ENCODE peak calls at places on chromosomes 13 and 19, in four cellular contexts. One of them, this sample, is unnamed.

GRCh38 chr19:48424694-48425219 is 21.0 kb upstream of the GRWD1 start:
- DNase-seq in ovary: no peak
- DNase-seq in cardiac muscle cell: no peak
- DNase-seq in cardiac fibroblast: peak
- DNase-seq in this sample: peak

GRCh38 chr19:55210120-55210493 is 806 bp upstream of the PTPRH start:
- DNase-seq in ovary: no peak
- DNase-seq in cardiac muscle cell: no peak
- DNase-seq in cardiac fibroblast: peak
- DNase-seq in this sample: peak

GRCh38 chr13:73449258-73449657 is 390.5 kb downstream of the KLF5 start:
- DNase-seq in ovary: no peak
- DNase-seq in cardiac muscle cell: no peak
- DNase-seq in cardiac fibroblast: no peak
- DNase-seq in this sample: peak

GRCh38 chr19:12065100-12065538 is 588 bp downstream of the ZNF844 start:
- DNase-seq in ovary: peak
- DNase-seq in cardiac muscle cell: peak
- DNase-seq in cardiac fibroblast: peak
- DNase-seq in this sample: peak

GRCh38 chr19:7500811-7501450 is 12.1 kb upstream of the PEX11G start:
- DNase-seq in ovary: no peak
- DNase-seq in cardiac muscle cell: peak
- DNase-seq in cardiac fibroblast: peak
- DNase-seq in this sample: no peak

GRCh38 chr13:60018536-60018935 is 145.2 kb downstream of the DIAPH3 start:
- DNase-seq in ovary: no peak
- DNase-seq in cardiac muscle cell: no peak
- DNase-seq in cardiac fibroblast: no peak
- DNase-seq in this sample: no peak

GRCh38 chr19:58584498-58585441 is 11.6 kb upstream of the MZF1 start:
- DNase-seq in ovary: no peak
- DNase-seq in cardiac muscle cell: no peak
- DNase-seq in cardiac fibroblast: no peak
- DNase-seq in this sample: no peak

GRCh38 chr13:112943309-112944125 is 25.5 kb upstream of the MCF2L start:
- DNase-seq in ovary: no peak
- DNase-seq in cardiac muscle cell: peak
- DNase-seq in cardiac fibroblast: peak
- DNase-seq in this sample: peak

GRCh38 chr19:13089139-13089856 is 13.4 kb downstream of the LYL1 start:
- DNase-seq in ovary: no peak
- DNase-seq in cardiac muscle cell: no peak
- DNase-seq in cardiac fibroblast: no peak
- DNase-seq in this sample: no peak

GRCh38 chr13:52879950-52880650 is 31.7 kb upstream of the PCDH8 start:
- DNase-seq in ovary: no peak
- DNase-seq in cardiac muscle cell: no peak
- DNase-seq in cardiac fibroblast: no peak
- DNase-seq in this sample: no peak

GRCh38 chr13:108220042-108220441 is 1.9 kb downstream of the ABHD13 start:
- DNase-seq in ovary: no peak
- DNase-seq in cardiac muscle cell: no peak
- DNase-seq in cardiac fibroblast: no peak
- DNase-seq in this sample: no peak

GRCh38 chr13:113855012-113855921 is 8.6 kb downstream of the GAS6 start:
- DNase-seq in ovary: no peak
- DNase-seq in cardiac muscle cell: no peak
- DNase-seq in cardiac fibroblast: no peak
- DNase-seq in this sample: no peak

GRCh38 chr13:45143346-45143751 is 23.0 kb downstream of the GTF2F2 start:
- DNase-seq in ovary: no peak
- DNase-seq in cardiac muscle cell: no peak
- DNase-seq in cardiac fibroblast: peak
- DNase-seq in this sample: no peak

GRCh38 chr13:100389617-100390016 is 199.0 kb downstream of the GGACT start:
- DNase-seq in ovary: no peak
- DNase-seq in cardiac muscle cell: no peak
- DNase-seq in cardiac fibroblast: no peak
- DNase-seq in this sample: no peak

GRCh38 chr13:20825476-20825875 is 51.7 kb upstream of the EEF1AKMT1 start:
- DNase-seq in ovary: no peak
- DNase-seq in cardiac muscle cell: no peak
- DNase-seq in cardiac fibroblast: peak
- DNase-seq in this sample: peak

GRCh38 chr19:2286402-2287140 is 4.6 kb upstream of the PEAK3 start:
- DNase-seq in ovary: no peak
- DNase-seq in cardiac muscle cell: no peak
- DNase-seq in cardiac fibroblast: no peak
- DNase-seq in this sample: no peak

GRCh38 chr19:44552324-44552723 is 22.8 kb upstream of the CEACAM20 start:
- DNase-seq in ovary: no peak
- DNase-seq in cardiac muscle cell: peak
- DNase-seq in cardiac fibroblast: peak
- DNase-seq in this sample: peak

GRCh38 chr13:51444922-51445321 is 7.9 kb downstream of the INTS6 start:
- DNase-seq in ovary: no peak
- DNase-seq in cardiac muscle cell: no peak
- DNase-seq in cardiac fibroblast: peak
- DNase-seq in this sample: peak

GRCh38 chr13:81591528-81592220 is 1250.7 kb upstream of the SPRY2 start:
- DNase-seq in ovary: no peak
- DNase-seq in cardiac muscle cell: no peak
- DNase-seq in cardiac fibroblast: no peak
- DNase-seq in this sample: no peak

GRCh38 chr13:20869540-20869939 is 33.0 kb downstream of the XPO4 start:
- DNase-seq in ovary: no peak
- DNase-seq in cardiac muscle cell: no peak
- DNase-seq in cardiac fibroblast: peak
- DNase-seq in this sample: peak

GRCh38 chr13:27425918-27426630 is 1.7 kb downstream of the GTF3A start:
- DNase-seq in ovary: peak
- DNase-seq in cardiac muscle cell: peak
- DNase-seq in cardiac fibroblast: peak
- DNase-seq in this sample: peak

GRCh38 chr13:24313449-24313848 is 4.1 kb downstream of the C1QTNF9 start:
- DNase-seq in ovary: no peak
- DNase-seq in cardiac muscle cell: no peak
- DNase-seq in cardiac fibroblast: peak
- DNase-seq in this sample: peak

GRCh38 chr19:18975864-18976263 is 34.8 kb upstream of the HOMER3 start:
- DNase-seq in ovary: no peak
- DNase-seq in cardiac muscle cell: no peak
- DNase-seq in cardiac fibroblast: no peak
- DNase-seq in this sample: no peak

GRCh38 chr19:3465552-3465951 is 14.8 kb downstream of the SMIM24 start:
- DNase-seq in ovary: no peak
- DNase-seq in cardiac muscle cell: no peak
- DNase-seq in cardiac fibroblast: no peak
- DNase-seq in this sample: no peak

GRCh38 chr19:20079487-20079886 is 1.7 kb downstream of the ZNF90 start:
- DNase-seq in ovary: no peak
- DNase-seq in cardiac muscle cell: no peak
- DNase-seq in cardiac fibroblast: no peak
- DNase-seq in this sample: peak

GRCh38 chr19:44816301-44816700 is 7.4 kb downstream of the BCAM start:
- DNase-seq in ovary: no peak
- DNase-seq in cardiac muscle cell: no peak
- DNase-seq in cardiac fibroblast: no peak
- DNase-seq in this sample: no peak

GRCh38 chr19:57642396-57643046 is 9.6 kb downstream of the ZNF211 start:
- DNase-seq in ovary: no peak
- DNase-seq in cardiac muscle cell: no peak
- DNase-seq in cardiac fibroblast: no peak
- DNase-seq in this sample: no peak

GRCh38 chr19:41398042-41398403 is 405 bp downstream of the BCKDHA start:
- DNase-seq in ovary: no peak
- DNase-seq in cardiac muscle cell: no peak
- DNase-seq in cardiac fibroblast: no peak
- DNase-seq in this sample: no peak

GRCh38 chr19:52297601-52298358 is 811 bp downstream of the ZNF480 start:
- DNase-seq in ovary: no peak
- DNase-seq in cardiac muscle cell: peak
- DNase-seq in cardiac fibroblast: no peak
- DNase-seq in this sample: no peak

GRCh38 chr19:52296400-52296772 is 583 bp upstream of the ZNF480 start:
- DNase-seq in ovary: no peak
- DNase-seq in cardiac muscle cell: peak
- DNase-seq in cardiac fibroblast: no peak
- DNase-seq in this sample: no peak

GRCh38 chr19:52291781-52292180 is 5.2 kb upstream of the ZNF480 start:
- DNase-seq in ovary: no peak
- DNase-seq in cardiac muscle cell: no peak
- DNase-seq in cardiac fibroblast: no peak
- DNase-seq in this sample: no peak

GRCh38 chr19:52296773-52297600 is at the start of gene ZNF480:
- DNase-seq in ovary: peak
- DNase-seq in cardiac muscle cell: peak
- DNase-seq in cardiac fibroblast: peak
- DNase-seq in this sample: peak
- TF ChIP-seq CTCF in ovary: peak
- TF ChIP-seq CTCF in cardiac muscle cell: peak
- TF ChIP-seq CTCF in cardiac fibroblast: no peak
- TF ChIP-seq CTCF in this sample: peak

DNA sequence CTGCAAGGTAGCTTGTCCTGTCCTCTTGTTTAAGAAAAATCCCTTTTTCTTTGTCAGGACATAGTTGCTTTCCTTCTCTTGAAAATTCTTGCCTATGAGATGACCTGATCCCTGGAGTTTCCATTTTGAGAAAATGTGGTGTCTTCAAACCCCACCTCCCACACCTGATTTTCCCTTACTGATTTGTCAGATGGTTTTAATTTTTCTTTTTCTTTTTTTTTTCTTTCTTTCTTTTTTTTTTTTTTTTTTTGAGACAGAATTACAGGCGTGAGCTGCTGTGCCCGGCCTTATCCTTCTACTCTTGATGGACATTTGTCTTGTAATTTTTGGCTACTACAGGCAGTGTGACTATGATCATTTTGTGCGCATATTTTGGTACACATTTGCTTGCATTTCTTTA is 1.2 kb downstream of the ZNF345 start:
- DNase-seq in ovary: no peak
- DNase-seq in cardiac muscle cell: no peak
- DNase-seq in cardiac fibroblast: no peak
- DNase-seq in this sample: no peak
- H3K4me3 ChIP-seq in ovary: no peak
- H3K4me3 ChIP-seq in cardiac muscle cell: peak
- H3K4me3 ChIP-seq in cardiac fibroblast: no peak
- H3K4me3 ChIP-seq in this sample: peak

GRCh38 chr19:51503428-51503827 is 1.8 kb upstream of the SIGLEC12 start:
- DNase-seq in ovary: no peak
- DNase-seq in cardiac muscle cell: no peak
- DNase-seq in cardiac fibroblast: no peak
- DNase-seq in this sample: no peak
- TF ChIP-seq CTCF in ovary: no peak
- TF ChIP-seq CTCF in cardiac muscle cell: no peak
- TF ChIP-seq CTCF in cardiac fibroblast: no peak
- TF ChIP-seq CTCF in this sample: no peak

GRCh38 chr19:46411088-46412033 is 2.0 kb downstream of the CCDC8 start:
- DNase-seq in ovary: no peak
- DNase-seq in cardiac muscle cell: no peak
- DNase-seq in cardiac fibroblast: no peak
- DNase-seq in this sample: no peak

GRCh38 chr19:46412983-46413261 is 442 bp downstream of the CCDC8 start:
- DNase-seq in ovary: no peak
- DNase-seq in cardiac muscle cell: no peak
- DNase-seq in cardiac fibroblast: no peak
- DNase-seq in this sample: no peak

GRCh38 chr19:46416077-46416709 is 2.8 kb upstream of the CCDC8 start:
- DNase-seq in ovary: peak
- DNase-seq in cardiac muscle cell: peak
- DNase-seq in cardiac fibroblast: peak
- DNase-seq in this sample: peak

GRCh38 chr19:46412034-46412982 is 1.1 kb downstream of the CCDC8 start:
- DNase-seq in ovary: no peak
- DNase-seq in cardiac muscle cell: peak
- DNase-seq in cardiac fibroblast: no peak
- DNase-seq in this sample: no peak

DNA sequence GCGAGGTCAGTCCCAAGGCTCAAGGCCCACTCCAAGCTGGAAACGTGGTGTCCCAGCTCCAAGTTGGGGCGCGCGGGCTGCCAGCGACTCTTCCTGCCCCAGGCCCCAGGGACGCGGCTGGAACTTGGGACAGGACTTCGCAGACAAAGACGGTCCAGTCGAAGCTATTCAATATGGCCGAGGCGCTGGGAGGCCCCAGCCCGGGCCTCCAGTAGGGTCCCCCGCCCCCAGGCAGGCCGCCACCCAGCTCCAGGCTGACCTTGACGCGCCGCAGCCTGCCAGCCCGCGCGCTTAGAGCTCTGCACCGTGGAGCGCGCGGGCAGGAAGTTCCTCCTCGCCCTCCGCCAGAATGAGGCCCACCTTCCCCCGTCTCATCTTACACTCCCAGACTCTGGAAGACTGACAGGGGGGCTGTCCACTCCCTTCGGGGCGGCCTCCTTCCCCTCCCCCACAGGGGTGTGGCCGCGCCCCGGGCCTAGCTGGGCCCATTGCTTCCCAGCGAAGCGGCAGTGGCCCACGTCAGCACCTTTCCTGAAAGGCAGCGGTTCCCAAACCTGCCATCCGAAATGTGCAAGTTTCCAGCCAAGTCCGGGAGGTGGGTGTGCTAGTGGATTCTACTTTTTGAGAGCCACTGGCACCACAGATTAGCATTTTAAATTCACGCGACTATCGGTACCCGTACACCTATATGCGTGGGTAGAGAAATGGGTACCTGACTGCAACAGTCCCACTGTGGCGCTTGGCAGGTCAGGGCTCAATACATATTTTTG is at the start of gene CCDC8:
- DNase-seq in ovary: peak
- DNase-seq in cardiac muscle cell: peak
- DNase-seq in cardiac fibroblast: peak
- DNase-seq in this sample: peak
- H3K4me3 ChIP-seq in ovary: peak
- H3K4me3 ChIP-seq in cardiac muscle cell: peak
- H3K4me3 ChIP-seq in cardiac fibroblast: peak
- H3K4me3 ChIP-seq in this sample: peak

DNA sequence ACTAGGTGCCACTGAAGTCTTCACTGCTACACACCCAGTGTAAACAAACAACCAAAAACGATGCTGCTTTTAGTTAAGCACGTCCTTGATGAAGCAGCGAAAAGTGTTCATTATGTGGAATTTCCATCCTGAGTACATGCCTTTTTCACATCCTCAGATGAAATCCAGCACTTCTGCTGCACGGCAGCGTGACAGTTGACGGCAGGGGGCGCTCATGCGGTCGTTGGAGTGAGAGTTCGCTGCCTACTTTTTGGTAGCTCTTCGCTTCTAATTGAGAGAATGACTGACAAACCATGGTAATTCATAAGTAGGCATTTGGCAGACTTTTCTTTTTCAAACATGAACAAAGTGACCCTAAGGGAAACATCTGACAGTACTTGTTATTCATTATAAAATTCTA is 1124.9 kb downstream of the EFNB2 start:
- DNase-seq in ovary: peak
- DNase-seq in cardiac muscle cell: peak
- DNase-seq in cardiac fibroblast: peak
- DNase-seq in this sample: peak
- TF ChIP-seq CTCF in ovary: no peak
- TF ChIP-seq CTCF in cardiac muscle cell: peak
- TF ChIP-seq CTCF in cardiac fibroblast: peak
- TF ChIP-seq CTCF in this sample: peak

This sample was measured in fibroblast of the aortic adventitia.